ENCODE peak calls at places on chromosomes 1 and 21, in four cellular contexts. D is left cardiac atrium, U is Right ventricle myocardium superior, Q is right cardiac atrium. E is an unnamed sample.

GRCh38 chr1:8242498-8242897 is 75.4 kb upstream of the SLC45A1 start:
- ATAC-seq in D (no peak), U (no peak), Q (no peak), E (no peak)

GRCh38 chr1:233614743-233615521 is 1.0 kb downstream of the KCNK1 start:
- ATAC-seq in D (no peak), U (peak), Q (no peak), E (no peak)

GRCh38 chr1:212743901-212744475 is 44.3 kb upstream of the BATF3 start:
- ATAC-seq in D (no peak), U (no peak), Q (no peak), E (no peak)

GRCh38 chr21:45236481-45236880 is 51.2 kb downstream of the POFUT2 start:
- ATAC-seq in D (no peak), U (no peak), Q (no peak), E (no peak)

GRCh38 chr21:16908087-16908486 is 604.8 kb upstream of the CXADR start:
- ATAC-seq in D (no peak), U (no peak), Q (no peak), E (no peak)

GRCh38 chr1:37765937-37766664 is 1.2 kb upstream of the EPHA10 start:
- ATAC-seq in D (no peak), U (no peak), Q (no peak), E (peak)

GRCh38 chr1:19163261-19163660 is 46.8 kb downstream of the UBR4 start:
- ATAC-seq in D (peak), U (no peak), Q (peak), E (no peak)

GRCh38 chr1:181161170-181161870 is 72.8 kb downstream of the IER5 start:
- ATAC-seq in D (no peak), U (no peak), Q (no peak), E (no peak)

E was measured in stimulated activated memory B cell treated with anti-CD40 and anti-IgM and Interleukin-4, amounts not matched to agents 10 μg/mL and 1 μg/mL and 100 μg/mL, for 72 hours.